ENCODE peak calls at places on chromosomes 16 and 17, in seven cellular contexts. Z is foreskin fibroblast, W is mucosa of descending colon, A is RWPE1, B is GM20000, N is MM.1S, Q is dorsolateral prefrontal cortex. R is an unnamed sample.

GRCh38 chr16:82567203-82567602 is 59.6 kb upstream of the CDH13 start:
- DNase-seq in B (no peak), W (no peak), A (no peak), Z (no peak), Q (no peak), N (no peak), R (no peak)

GRCh38 chr17:40311575-40311974 is 2.6 kb downstream of the RARA start:
- DNase-seq in A (peak), N (no peak), B (no peak), W (peak), Q (peak), Z (no peak), R (peak)

GRCh38 chr16:47657032-47657431 is 195.9 kb downstream of the PHKB start:
- DNase-seq in A (no peak), B (no peak), W (no peak), N (no peak), Z (no peak), Q (no peak), R (no peak)

GRCh38 chr17:79633154-79633553 is 22.3 kb upstream of the RBFOX3 start:
- DNase-seq in N (no peak), Z (no peak), Q (no peak), W (no peak), A (no peak), B (no peak), R (no peak)

GRCh38 chr16:57536306-57537193 is at the start of gene CCDC102A:
- DNase-seq in A (peak), Q (no peak), N (peak), B (peak), Z (no peak), W (peak), R (peak)

GRCh38 chr17:75878174-75878998 is at the start of gene TRIM47:
- DNase-seq in B (peak), A (peak), N (peak), Q (no peak), W (peak), Z (peak), R (no peak)

GRCh38 chr17:7711356-7711755 is 6.2 kb upstream of the DNAH2 start:
- DNase-seq in N (no peak), B (no peak), Z (no peak), W (no peak), Q (no peak), A (no peak), R (no peak)

GRCh38 chr17:15213381-15214087 is 51.6 kb downstream of the PMP22 start:
- DNase-seq in A (no peak), Q (no peak), Z (no peak), W (no peak), N (no peak), B (no peak), R (no peak)

GRCh38 chr17:55768946-55769624 is 18.2 kb downstream of the PCTP start:
- DNase-seq in B (no peak), Q (no peak), Z (peak), W (no peak), A (no peak), N (no peak), R (no peak)

GRCh38 chr17:4708436-4708835 is 2.0 kb upstream of the ARRB2 start:
- DNase-seq in W (no peak), Z (no peak), N (peak), A (no peak), B (no peak), Q (no peak), R (no peak)

GRCh38 chr16:75733305-75734141 is 7.2 kb upstream of the CPHXL start:
- DNase-seq in W (no peak), Q (no peak), B (no peak), A (no peak), N (no peak), Z (peak), R (no peak)

GRCh38 chr16:49428808-49429207 is 55.2 kb downstream of the C16orf78 start:
- DNase-seq in Z (no peak), B (no peak), A (no peak), N (no peak), W (no peak), Q (no peak), R (no peak)

GRCh38 chr17:41967141-41967920 is 736 bp downstream of the CNP start:
- DNase-seq in A (no peak), Q (peak), Z (no peak), B (no peak), N (peak), W (no peak), R (peak)

GRCh38 chr17:74357466-74357809 is 4.2 kb downstream of the BTBD17 start:
- DNase-seq in N (no peak), B (no peak), Z (no peak), Q (no peak), A (no peak), W (no peak), R (no peak)

GRCh38 chr17:13154403-13154802 is 136.6 kb upstream of the ELAC2 start:
- DNase-seq in A (no peak), B (no peak), Q (no peak), N (no peak), Z (no peak), W (no peak), R (no peak)

GRCh38 chr16:2473425-2473926 is 1.5 kb upstream of the TBC1D24 start:
- DNase-seq in W (no peak), Q (no peak), N (no peak), B (peak), Z (no peak), A (no peak), R (no peak)

GRCh38 chr16:2475413-2476344 is 752 bp downstream of the TBC1D24 start:
- DNase-seq in W (peak), B (peak), Q (no peak), Z (no peak), N (peak), A (no peak), R (peak)

GRCh38 chr16:2472885-2473284 is 1.8 kb downstream of the NTN3 start:
- DNase-seq in B (no peak), N (no peak), A (no peak), Z (no peak), Q (no peak), W (no peak), R (no peak)

GRCh38 chr16:2474877-2475412 is at the start of gene TBC1D24:
- DNase-seq in B (peak), W (peak), Z (peak), A (peak), N (peak), Q (peak), R (peak)

GRCh38 chr16:2473999-2474876 is 689 bp upstream of the TBC1D24 start:
- DNase-seq in Q (no peak), A (no peak), W (peak), B (peak), N (peak), Z (peak), R (peak)
- TF ChIP-seq CTCF in Q (peak), A (peak), W (peak), B (peak), N (peak), Z (no peak), R (peak)

DNA sequence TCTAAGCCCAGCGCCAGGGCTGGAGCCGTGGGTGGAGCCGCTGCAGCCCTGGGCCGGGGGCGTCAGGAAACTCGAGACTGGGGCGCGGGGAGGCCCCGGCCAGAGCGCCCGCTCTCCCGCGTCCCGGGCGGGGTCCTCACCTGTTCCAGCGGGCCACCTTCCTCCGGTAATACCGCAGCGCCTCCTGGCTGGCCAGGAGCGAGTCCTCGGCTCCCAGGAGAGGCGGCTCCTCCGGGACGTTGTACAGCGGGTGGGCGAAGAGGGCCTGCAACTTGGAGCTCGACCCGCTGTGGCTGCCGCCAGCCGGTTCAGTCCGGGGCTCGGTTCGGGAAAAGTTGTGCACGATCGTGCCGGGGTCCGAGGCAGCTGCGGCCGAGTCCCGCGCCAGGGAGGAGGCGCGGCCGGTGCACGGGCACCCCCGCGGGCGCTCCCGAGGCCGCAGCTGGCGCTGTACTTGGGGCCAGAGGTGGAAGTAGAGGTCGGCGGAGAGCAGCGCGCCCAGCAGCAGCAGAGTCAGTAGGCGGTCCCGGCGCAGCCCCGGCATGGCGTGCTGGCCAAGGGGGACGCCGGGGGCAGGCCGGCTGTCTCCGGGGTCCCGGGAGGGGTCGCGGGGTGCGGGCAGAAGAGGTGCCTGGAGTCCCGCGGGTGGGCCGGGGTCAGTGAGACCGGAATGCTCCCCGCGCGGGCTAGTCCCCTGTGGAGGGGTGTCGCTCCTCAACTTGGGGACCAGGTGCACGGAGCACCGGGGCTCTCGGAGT is 865 bp downstream of the FAM20A start:
- DNase-seq in A (no peak), W (peak), Z (no peak), N (no peak), B (peak), Q (no peak), R (peak)
- TF ChIP-seq CTCF in A (peak), W (no peak), Z (peak), N (peak), B (no peak), Q (no peak), R (no peak)

DNA sequence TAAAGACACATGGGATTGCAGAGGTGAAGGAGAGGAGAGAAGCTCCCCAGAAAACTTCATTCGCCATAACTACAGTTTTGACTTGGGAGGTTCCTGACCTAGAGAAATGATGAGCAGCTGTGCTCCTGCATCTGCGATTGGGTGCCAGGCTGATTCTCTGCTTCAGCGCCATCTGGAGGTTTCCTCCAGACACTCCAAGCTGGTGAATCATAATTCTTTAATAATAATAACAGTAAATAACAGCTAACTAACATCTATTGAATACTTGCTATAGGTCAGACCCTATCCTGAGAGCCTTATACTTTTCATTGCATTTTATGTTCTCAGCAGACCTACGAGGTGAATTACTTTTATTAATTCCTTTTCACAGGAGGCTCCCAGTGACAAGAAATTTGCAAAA is 575.8 kb downstream of the TOX3 start:
- DNase-seq in Z (peak), B (no peak), Q (no peak), A (peak), N (no peak), W (no peak), R (no peak)
- TF ChIP-seq CTCF in Z (peak), B (no peak), Q (peak), A (no peak), N (no peak), W (no peak), R (no peak)

GRCh38 chr16:89409161-89409711 is 81.1 kb downstream of the ANKRD11 start:
- DNase-seq in W (peak), Z (peak), A (peak), N (no peak), B (no peak), Q (no peak), R (no peak)

GRCh38 chr16:89411335-89411850 is 79.0 kb downstream of the ANKRD11 start:
- DNase-seq in A (no peak), B (no peak), Z (no peak), Q (no peak), W (no peak), N (no peak), R (no peak)

GRCh38 chr16:89412811-89413210 is 77.5 kb downstream of the ANKRD11 start:
- DNase-seq in Q (no peak), N (no peak), W (no peak), B (no peak), Z (no peak), A (no peak), R (no peak)

GRCh38 chr16:89410322-89410721 is 80.0 kb downstream of the ANKRD11 start:
- DNase-seq in N (no peak), Z (no peak), Q (no peak), B (no peak), W (no peak), A (no peak), R (no peak)

GRCh38 chr16:89410794-89411309 is 79.5 kb downstream of the ANKRD11 start:
- DNase-seq in B (no peak), W (peak), N (no peak), Q (no peak), Z (peak), A (peak), R (no peak)
- TF ChIP-seq CTCF in B (no peak), W (no peak), N (no peak), Q (no peak), Z (no peak), A (no peak), R (no peak)

DNA sequence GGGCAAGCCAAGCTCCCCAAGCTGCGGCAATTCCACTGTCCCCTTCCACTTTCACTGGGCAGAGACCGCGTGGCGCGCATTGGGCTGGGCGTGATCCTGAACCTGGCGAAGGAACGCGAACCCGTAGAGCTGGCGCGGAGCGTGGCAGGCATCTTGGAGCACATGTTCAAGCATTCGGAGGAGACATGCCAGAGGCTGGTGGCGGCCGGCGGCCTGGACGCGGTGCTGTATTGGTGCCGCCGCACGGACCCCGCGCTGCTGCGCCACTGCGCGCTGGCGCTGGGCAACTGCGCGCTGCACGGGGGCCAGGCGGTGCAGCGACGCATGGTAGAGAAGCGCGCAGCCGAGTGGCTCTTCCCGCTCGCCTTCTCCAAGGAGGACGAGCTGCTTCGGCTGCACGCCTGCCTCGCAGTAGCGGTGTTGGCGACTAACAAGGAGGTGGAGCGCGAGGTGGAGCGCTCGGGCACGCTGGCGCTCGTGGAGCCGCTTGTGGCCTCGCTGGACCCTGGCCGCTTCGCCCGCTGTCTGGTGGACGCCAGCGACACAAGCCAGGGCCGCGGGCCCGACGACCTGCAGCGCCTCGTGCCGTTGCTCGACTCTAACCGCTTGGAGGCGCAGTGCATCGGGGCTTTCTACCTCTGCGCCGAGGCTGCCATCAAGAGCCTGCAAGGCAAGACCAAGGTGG is 9.8 kb downstream of the SARM1 start:
- DNase-seq in W (peak), A (no peak), Q (no peak), N (no peak), B (peak), Z (no peak), R (peak)
- TF ChIP-seq CTCF in W (no peak), A (no peak), Q (peak), N (peak), B (peak), Z (no peak), R (peak)

GRCh38 chr17:67365762-67366192 is 600 bp downstream of the PSMD12 start:
- DNase-seq in N (no peak), A (no peak), Q (no peak), B (no peak), Z (peak), W (no peak), R (no peak)

GRCh38 chr17:67360880-67361279 is 5.5 kb downstream of the PSMD12 start:
- DNase-seq in W (no peak), Q (no peak), N (no peak), A (peak), Z (no peak), B (no peak), R (no peak)

GRCh38 chr17:67364847-67365761 is 1.3 kb downstream of the PSMD12 start:
- DNase-seq in Z (no peak), N (peak), Q (no peak), B (no peak), A (no peak), W (no peak), R (no peak)

GRCh38 chr17:67362173-67362572 is 4.2 kb downstream of the PSMD12 start:
- DNase-seq in A (no peak), B (no peak), W (no peak), Q (no peak), N (no peak), Z (no peak), R (no peak)

DNA sequence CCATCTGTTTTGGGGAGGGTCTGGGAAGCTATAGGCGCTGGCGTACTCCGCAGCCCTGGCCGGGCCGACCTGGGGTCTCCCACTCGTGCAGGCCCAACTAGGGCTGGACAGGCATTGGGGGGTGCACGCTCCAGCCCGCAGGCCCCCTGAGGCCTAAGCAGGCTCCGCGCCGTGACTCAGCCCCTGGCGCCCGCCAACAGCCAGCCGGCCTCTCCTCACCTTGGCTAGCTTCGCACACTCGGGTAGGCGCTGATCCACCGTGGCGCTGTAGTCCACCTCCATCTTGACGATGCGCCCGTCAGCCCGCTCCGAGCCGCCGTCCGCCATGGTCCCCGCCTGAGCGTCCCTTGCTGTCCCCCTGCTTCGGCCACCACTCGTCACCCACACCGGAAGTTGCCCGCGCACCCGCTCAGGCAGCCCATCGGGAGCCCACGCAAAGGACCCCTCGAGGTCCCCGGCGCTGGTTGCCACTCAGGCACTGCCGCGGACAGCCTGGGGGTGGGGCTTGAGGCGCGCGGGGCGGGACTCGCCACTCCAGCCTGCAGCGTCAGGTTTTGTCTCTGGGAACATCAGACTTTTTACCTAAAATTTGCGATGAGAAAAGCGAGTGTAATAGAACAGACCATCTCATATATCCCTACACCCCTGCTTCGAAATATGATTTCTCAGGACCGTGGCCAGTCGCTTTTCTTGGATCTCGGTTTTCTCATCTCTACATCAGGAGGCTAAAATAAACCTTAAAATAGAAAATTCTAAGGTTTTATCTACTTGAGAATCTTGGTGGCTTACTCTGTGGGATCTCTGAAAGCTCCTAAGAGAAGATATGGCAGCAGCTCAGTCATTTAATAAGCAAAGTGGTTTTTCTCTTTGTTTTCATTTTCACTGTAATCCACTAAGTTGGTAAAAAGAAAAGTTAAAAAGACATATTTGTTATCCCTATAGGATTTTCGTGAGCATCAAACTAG is at the start of gene PSMD12:
- DNase-seq in Q (peak), Z (peak), A (peak), W (peak), N (peak), B (peak), R (peak)
- TF ChIP-seq CTCF in Q (peak), Z (no peak), A (no peak), W (no peak), N (no peak), B (no peak), R (no peak)

DNA sequence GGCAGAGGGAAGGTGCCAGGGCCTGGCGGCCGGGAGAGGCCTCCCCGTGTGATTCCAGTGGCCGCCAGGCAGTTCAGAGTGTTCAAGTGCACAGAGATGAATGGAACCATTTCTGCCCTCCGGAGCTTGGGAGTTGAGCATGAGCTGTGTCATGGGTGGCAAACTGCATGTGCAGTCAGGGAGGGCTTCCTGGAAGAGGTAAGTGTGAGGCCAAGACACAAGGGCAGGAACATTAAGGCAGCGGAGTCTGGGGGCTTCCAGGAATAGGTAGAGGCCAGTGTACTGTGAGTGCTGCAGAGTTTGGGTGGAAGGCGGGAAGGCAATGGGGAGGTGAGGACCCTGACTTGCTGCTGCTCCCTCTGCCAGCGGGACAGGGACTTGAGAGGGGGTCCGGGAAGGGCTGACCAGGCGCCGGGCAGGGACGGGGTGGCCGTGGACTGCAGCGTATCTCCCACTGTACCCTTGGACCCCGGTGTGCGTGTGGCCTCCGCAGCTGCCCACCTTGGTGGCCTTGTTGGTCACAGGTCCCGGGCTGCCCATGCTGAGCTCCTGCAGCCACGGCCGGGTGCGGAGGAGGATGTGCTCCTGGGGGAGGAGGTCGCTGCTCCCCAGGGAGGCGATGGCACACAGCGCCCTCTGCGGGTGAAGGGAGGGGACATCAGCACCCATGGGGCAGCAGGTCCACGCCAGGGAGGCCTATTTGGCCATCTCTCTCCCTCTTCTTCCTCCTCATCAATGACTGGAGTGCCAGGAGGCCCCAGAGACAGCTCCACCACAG is 7.5 kb upstream of the CEP131 start:
- DNase-seq in N (no peak), Z (no peak), B (no peak), W (no peak), A (no peak), Q (no peak), R (peak)
- TF ChIP-seq CTCF in N (peak), Z (peak), B (peak), W (no peak), A (no peak), Q (no peak), R (peak)